ENCODE peak calls at places on chromosomes 1 and 21, in six cellular contexts. D, T, U, Q, R and K are unnamed samples.

GRCh38 chr21:16587671-16588379 is 858.0 kb downstream of the USP25 start:
- DNase-seq in D (peak; percentile 75), T (no peak), U (no peak), Q (no peak), R (no peak), K (no peak)

GRCh38 chr1:4802024-4802423 is 147.6 kb downstream of the AJAP1 start:
- DNase-seq in D (no peak), T (no peak), U (no peak), Q (no peak), R (no peak), K (no peak)

GRCh38 chr1:187958207-187958606 is 1129.5 kb downstream of the PLA2G4A start:
- DNase-seq in D (no peak), T (no peak), U (peak; percentile 2), Q (no peak), R (no peak), K (no peak)

GRCh38 chr1:203650012-203650836 is 23.6 kb downstream of the ATP2B4 start:
- DNase-seq in D (peak; percentile 85), T (peak; percentile 79), U (no peak), Q (peak; percentile 89), R (peak; percentile 82), K (no peak)

GRCh38 chr21:42656872-42657271 is 3.5 kb downstream of the PDE9A start:
- DNase-seq in D (no peak), T (no peak), U (no peak), Q (no peak), R (no peak), K (no peak)

GRCh38 chr21:45828580-45829565 is 152.7 kb upstream of the COL6A1 start:
- DNase-seq in D (no peak), T (peak; percentile 43), U (no peak), Q (no peak), R (no peak), K (no peak)

GRCh38 chr21:32962286-32962685 is 63.4 kb upstream of the OLIG2 start:
- DNase-seq in D (no peak), T (no peak), U (no peak), Q (no peak), R (no peak), K (no peak)

GRCh38 chr1:115067460-115067859 is 21.8 kb downstream of the TSPAN2 start:
- DNase-seq in D (no peak), T (no peak), U (no peak), Q (no peak), R (no peak), K (no peak)

GRCh38 chr21:36282568-36283230 is 37.3 kb upstream of the MORC3 start:
- DNase-seq in D (no peak), T (no peak), U (no peak), Q (no peak), R (no peak), K (no peak)

GRCh38 chr1:151705739-151706463 is 10.7 kb downstream of the CELF3 start:
- DNase-seq in D (no peak), T (no peak), U (no peak), Q (peak; percentile 65), R (no peak), K (no peak)

GRCh38 chr21:41636636-41637625 is 129.0 kb upstream of the TMPRSS2 start:
- DNase-seq in D (no peak), T (no peak), U (no peak), Q (no peak), R (no peak), K (no peak)

GRCh38 chr1:232305020-232305419 is 324.9 kb downstream of the SIPA1L2 start:
- DNase-seq in D (no peak), T (no peak), U (no peak), Q (no peak), R (no peak), K (no peak)

GRCh38 chr1:75133754-75134655 is at the start of gene LHX8:
- DNase-seq in D (peak; percentile 35), T (peak; percentile 59), U (no peak), Q (no peak), R (peak; percentile 58), K (peak; percentile 20)

GRCh38 chr1:26161408-26162219 is 2.7 kb downstream of the FAM110D start:
- DNase-seq in D (peak; percentile 46), T (peak; percentile 84), U (no peak), Q (peak; percentile 95), R (peak; percentile 64), K (peak; percentile 36)

GRCh38 chr1:184910596-184910995 is 63.7 kb downstream of the NIBAN1 start:
- DNase-seq in D (no peak), T (no peak), U (no peak), Q (no peak), R (no peak), K (no peak)

GRCh38 chr1:54934869-54935268 is 45.6 kb upstream of the TMEM61 start:
- DNase-seq in D (peak; percentile 37), T (no peak), U (peak; percentile 72), Q (no peak), R (no peak), K (peak; percentile 46)

GRCh38 chr1:209741198-209741597 is 14.7 kb upstream of the TRAF3IP3 start:
- DNase-seq in D (no peak), T (no peak), U (no peak), Q (no peak), R (no peak), K (no peak)

GRCh38 chr1:209742409-209743144 is 13.3 kb upstream of the TRAF3IP3 start:
- DNase-seq in D (no peak), T (no peak), U (no peak), Q (no peak), R (no peak), K (no peak)

GRCh38 chr1:209746469-209747269 is 9.2 kb upstream of the TRAF3IP3 start:
- DNase-seq in D (no peak), T (no peak), U (no peak), Q (no peak), R (no peak), K (no peak)

GRCh38 chr1:209741889-209742288 is 14.0 kb upstream of the TRAF3IP3 start:
- DNase-seq in D (no peak), T (no peak), U (no peak), Q (no peak), R (no peak), K (no peak)

DNA sequence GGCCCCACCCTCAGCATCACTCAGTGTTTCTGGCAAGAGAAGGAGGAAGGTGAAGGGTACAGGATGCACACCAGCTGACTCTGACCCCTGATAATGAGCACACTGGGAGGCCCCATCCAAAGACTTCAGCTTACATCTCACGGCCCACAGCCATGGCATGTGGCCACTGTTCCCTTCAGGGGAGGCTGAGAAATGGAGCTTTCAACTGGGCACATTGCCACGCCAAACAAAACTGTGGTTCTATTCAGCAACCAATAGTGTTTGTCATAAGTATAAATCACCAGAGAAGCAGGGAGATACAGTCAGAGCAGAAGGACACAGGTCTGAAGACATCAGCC is 12.7 kb upstream of the TRAF3IP3 start:
- DNase-seq in D (no peak), T (no peak), U (no peak), Q (no peak), R (no peak), K (no peak)
- TF ChIP-seq JUN in D (no peak), T (no peak), U (no peak), Q (no peak), R (no peak), K (no peak)

GRCh38 chr1:113701429-113701828 is 57.9 kb downstream of the PHTF1 start:
- DNase-seq in D (peak; percentile 6), T (no peak), U (no peak), Q (no peak), R (peak; percentile 20), K (no peak)
- TF ChIP-seq MAX in D (no peak), T (no peak), U (no peak), Q (no peak), R (no peak), K (no peak)

DNA sequence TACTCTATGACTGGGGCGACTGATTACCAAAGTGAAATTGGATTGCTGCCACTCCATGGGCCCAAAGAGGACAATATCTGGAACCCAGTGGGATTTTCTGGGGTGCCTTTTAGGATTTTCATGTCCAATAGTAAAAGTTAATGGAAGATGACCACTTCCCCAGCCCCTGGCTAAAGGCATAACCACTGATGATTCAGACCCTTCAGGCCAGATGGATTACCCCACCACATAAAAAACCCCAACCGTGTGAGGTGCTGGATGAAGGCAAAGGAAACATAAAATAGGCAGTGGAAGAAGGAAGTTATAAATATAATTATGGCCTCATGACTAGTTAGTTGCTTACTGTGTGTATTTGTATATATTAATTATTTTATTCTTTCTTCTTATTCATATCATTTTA is 40.2 kb upstream of the IL10 start:
- DNase-seq in D (no peak), T (no peak), U (no peak), Q (no peak), R (no peak), K (no peak)
- TF ChIP-seq JUN in D (no peak), T (no peak), U (no peak), Q (no peak), R (no peak), K (no peak)

GRCh38 chr1:76759950-76760349 is 107.3 kb upstream of the ST6GALNAC5 start:
- DNase-seq in D (no peak), T (no peak), U (no peak), Q (no peak), R (no peak), K (no peak)
- TF ChIP-seq MAX in D (no peak), T (no peak), U (no peak), Q (no peak), R (no peak), K (no peak)

DNA sequence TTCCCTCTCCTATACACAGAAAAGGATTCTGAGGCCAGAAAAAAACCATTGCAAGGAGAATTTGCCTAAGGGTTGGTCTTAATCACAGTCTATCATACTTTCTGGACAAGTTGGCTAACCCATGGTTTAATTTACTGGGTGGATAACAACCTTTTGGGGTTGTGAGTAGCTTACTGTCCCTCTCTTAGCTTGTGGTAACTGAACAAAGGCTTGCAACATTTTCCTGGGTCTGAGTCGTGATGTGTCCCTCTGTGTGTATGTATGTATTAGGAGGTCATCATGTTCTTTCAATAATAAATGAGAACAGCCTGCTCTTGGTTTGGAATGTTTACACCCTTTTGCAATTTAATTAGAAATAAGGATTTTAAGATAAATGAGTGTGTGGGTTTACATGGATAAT is 36.7 kb downstream of the PAPPA2 start:
- DNase-seq in D (no peak), T (no peak), U (no peak), Q (no peak), R (no peak), K (no peak)
- TF ChIP-seq JUN in D (no peak), T (no peak), U (no peak), Q (no peak), R (no peak), K (no peak)

DNA sequence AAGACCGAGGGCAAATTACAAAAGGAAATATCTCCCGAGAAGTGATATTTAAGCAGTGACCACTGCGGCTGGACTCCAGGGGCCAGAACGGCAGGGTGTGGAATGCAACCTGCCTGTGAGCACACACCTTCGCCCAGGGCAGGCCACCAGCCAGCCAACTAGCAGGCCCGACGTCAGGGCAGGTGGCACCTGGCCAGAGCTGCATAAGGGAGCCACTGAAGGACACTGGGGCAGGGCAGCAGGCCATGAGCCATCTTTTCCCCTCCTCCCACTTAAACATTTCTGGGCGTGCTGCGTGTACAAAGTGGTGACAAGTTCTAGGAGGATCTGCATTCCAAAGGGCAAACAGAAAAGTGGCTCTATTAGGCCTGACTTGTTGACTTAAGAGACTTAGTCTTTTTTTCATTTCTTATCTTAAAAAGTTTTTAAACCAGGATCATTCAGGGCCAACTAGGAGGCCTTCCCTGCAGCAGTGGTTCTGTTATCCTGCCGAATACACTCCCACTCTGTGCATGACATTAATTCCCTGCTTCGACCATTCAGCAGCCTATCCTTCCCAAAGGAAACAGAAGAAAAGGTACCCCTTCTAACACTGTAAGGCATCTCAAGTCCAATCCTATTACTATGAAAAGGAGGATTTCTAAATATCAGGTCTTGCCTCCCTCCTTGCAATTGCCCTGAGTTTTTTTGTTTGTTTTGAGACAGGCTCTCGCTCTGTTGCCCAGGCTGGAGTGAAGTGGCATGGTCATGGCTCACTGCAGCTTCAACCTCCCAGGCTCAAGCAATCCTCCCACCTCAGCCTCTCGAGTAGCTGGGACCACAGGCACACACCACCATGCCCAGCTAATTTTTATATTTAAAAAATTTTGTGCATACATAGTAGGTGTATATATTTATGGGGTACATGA is 96.3 kb downstream of the BCAR3 start:
- DNase-seq in D (no peak), T (no peak), U (peak; percentile 89), Q (no peak), R (no peak), K (no peak)
- TF ChIP-seq MAX in D (no peak), T (no peak), U (peak; percentile 79), Q (no peak), R (no peak), K (peak; percentile 57)